ENCODE peak calls at places on chromosomes 5 and 9, in six cellular contexts. N is H7, F is body of pancreas, X is aorta, L is adrenal gland, G is Panc1. D is an unnamed sample.
A peak's percentile ranks its signal among the peaks of the same experiment; 100 is the strongest.

GRCh38 chr5:170430871-170431437 is 41.8 kb upstream of the KCNMB1 start:
- DNase-seq in N (no peak), F (no peak), X (no peak), L (no peak), G (no peak), D (no peak)

GRCh38 chr9:90003046-90003355 is 398.2 kb downstream of the GADD45G start:
- DNase-seq in N (no peak), F (peak; percentile 43), X (no peak), L (peak; percentile 62), G (no peak), D (no peak)

GRCh38 chr5:138372653-138373052 is 20.2 kb downstream of the KDM3B start:
- DNase-seq in N (no peak), F (no peak), X (no peak), L (no peak), G (no peak), D (no peak)

GRCh38 chr9:127130661-127131538 is 8.5 kb upstream of the ANGPTL2 start:
- DNase-seq in N (no peak), F (peak; percentile 56), X (no peak), L (no peak), G (no peak), D (peak; percentile 74)

GRCh38 chr5:6183391-6184390 is 194.7 kb downstream of the MED10 start:
- DNase-seq in N (no peak), F (no peak), X (no peak), L (no peak), G (no peak), D (no peak)

GRCh38 chr9:88197781-88198345 is 59.6 kb upstream of the SPATA31C2 start:
- DNase-seq in N (no peak), F (no peak), X (no peak), L (no peak), G (peak; percentile 51), D (no peak)

GRCh38 chr5:10253390-10253789 is 3.3 kb downstream of the CCT5 start:
- DNase-seq in N (no peak), F (no peak), X (no peak), L (no peak), G (no peak), D (no peak)

GRCh38 chr5:153672347-153673090 is 182.0 kb downstream of the GRIA1 start:
- DNase-seq in N (no peak), F (no peak), X (no peak), L (peak; percentile 51), G (no peak), D (no peak)

GRCh38 chr9:109448223-109448622 is 49.9 kb downstream of the PTPN3 start:
- DNase-seq in N (no peak), F (no peak), X (no peak), L (no peak), G (no peak), D (no peak)

GRCh38 chr5:143262393-143263174 is 140.9 kb downstream of the NR3C1 start:
- DNase-seq in N (no peak), F (no peak), X (no peak), L (no peak), G (no peak), D (no peak)

GRCh38 chr9:113056191-113057106 is at the start of gene ZFP37:
- DNase-seq in N (peak; percentile 93), F (peak; percentile 95), X (peak; percentile 97), L (peak; percentile 92), G (peak; percentile 48), D (peak; percentile 95)

DNA sequence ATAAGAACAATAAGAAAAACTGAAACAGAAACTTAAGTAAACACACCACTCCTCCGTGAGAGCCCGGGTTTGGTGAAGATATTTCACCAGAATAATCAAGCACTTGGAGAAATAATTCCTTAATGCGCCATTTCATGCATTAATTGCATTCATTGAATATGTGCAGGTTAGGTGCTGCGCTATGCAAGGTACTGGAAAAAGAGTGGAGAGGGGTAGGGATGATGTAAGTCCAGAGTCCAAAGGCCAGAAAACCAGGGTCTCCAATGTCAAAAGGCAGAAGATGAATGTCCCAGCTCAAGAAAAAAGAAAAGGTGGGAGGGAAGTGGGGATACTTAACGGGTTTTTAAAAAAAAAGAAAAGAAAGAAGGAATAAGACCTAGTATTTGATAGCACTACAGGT is 669 bp upstream of the ZFP37 start:
- DNase-seq in N (peak; percentile 2), F (no peak), X (no peak), L (no peak), G (no peak), D (no peak)
- H3K4me3 ChIP-seq in N (no peak overlapping the region), F (peak overlapping the region; percentile 46), X (peak overlapping the region; percentile 88), L (no peak overlapping the region), G (peak overlapping the region; percentile 68), D (peak overlapping the region; percentile 81)

DNA sequence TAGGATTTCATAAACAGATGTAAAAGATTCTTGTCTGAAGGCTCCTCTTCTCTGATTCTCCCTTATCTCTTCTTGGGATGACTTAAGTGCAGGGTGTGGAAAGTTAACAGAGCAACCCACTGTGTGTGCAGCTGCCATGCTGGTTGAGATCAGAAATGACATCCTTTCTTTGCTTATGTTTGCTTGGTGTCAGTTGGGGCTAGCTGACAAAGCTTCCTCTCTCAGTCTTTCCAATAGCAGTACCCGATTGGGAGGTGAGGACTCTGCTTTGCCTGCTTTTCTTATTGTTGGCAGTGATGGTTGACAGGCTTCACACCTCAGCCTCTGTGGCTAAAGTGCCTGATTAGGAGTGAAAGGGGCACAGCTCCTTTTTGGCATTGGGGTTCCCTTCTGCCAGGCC is 26.5 kb downstream of the OGN start:
- DNase-seq in N (no peak), F (no peak), X (no peak), L (no peak), G (no peak), D (no peak)
- H3K36me3 ChIP-seq in N (no peaks in the 10 kb centered on the region), F (no peaks in the 10 kb centered on the region), X (no peaks in the 10 kb centered on the region), L (no peaks in the 10 kb centered on the region), G (no peaks in the 10 kb centered on the region), D (peaks cover 4% of the 10 kb centered on the region)

GRCh38 chr9:112041536-112042243 is 133.4 kb downstream of the SUSD1 start:
- DNase-seq in N (peak; percentile 31), F (peak; percentile 29), X (no peak), L (no peak), G (peak; percentile 94), D (no peak)

GRCh38 chr9:112037281-112038016 is 137.6 kb downstream of the SUSD1 start:
- DNase-seq in N (no peak), F (no peak), X (no peak), L (no peak), G (no peak), D (no peak)

GRCh38 chr9:112035166-112035816 is 138.7 kb downstream of the UGCG start:
- DNase-seq in N (no peak), F (no peak), X (no peak), L (no peak), G (no peak), D (no peak)

GRCh38 chr9:112041199-112041535 is 133.9 kb downstream of the SUSD1 start:
- DNase-seq in N (no peak), F (no peak), X (no peak), L (no peak), G (no peak), D (no peak)

DNA sequence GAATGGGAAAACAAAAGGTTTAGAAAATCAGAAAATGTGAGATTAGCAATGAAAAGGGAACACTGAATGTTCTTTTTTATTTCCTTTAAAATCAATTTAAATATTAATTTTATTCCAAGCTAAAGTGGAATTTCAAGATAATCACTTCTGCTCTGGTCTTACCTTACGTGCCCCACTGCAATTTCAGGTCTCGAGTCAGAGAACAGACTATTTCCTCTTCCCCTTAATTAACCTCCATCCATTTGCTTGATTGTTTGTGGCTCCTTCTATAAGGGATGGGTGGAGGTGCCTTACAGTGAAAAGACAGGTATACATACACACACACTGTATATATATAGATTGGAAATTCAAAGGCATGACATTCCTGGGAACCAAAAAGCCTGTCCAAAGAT is 137.1 kb downstream of the SUSD1 start:
- DNase-seq in N (no peak), F (no peak), X (no peak), L (no peak), G (no peak), D (no peak)
- H3K4me3 ChIP-seq in N (no peak overlapping the region), F (no peak overlapping the region), X (no peak overlapping the region), L (no peak overlapping the region), G (no peak overlapping the region), D (no peak overlapping the region)

DNA sequence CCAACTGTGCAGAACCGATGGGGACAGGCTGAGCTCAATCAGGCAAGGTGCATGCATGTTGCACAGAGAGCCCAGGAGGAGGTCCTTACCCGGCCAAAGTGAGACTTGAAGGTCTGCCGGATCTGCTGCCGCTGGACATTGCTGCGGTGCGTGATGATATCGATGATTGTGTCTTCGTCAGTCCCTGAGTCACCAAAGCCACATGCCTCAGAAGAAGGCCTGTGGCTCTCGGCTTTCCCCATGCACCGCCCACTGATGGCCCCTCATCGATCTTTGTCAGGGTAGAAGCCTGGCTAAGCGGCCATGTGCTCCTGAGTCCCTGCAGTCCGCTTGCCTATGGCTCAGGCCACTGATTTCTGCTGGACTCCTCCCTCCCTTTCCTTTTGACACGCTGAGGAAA is 34.8 kb downstream of the ANXA6 start:
- DNase-seq in N (no peak), F (no peak), X (no peak), L (no peak), G (no peak), D (no peak)
- H3K36me3 ChIP-seq in N (peaks cover 27% of the 10 kb centered on the region), F (no peaks in the 10 kb centered on the region), X (no peaks in the 10 kb centered on the region), L (no peaks in the 10 kb centered on the region), G (no peaks in the 10 kb centered on the region), D (peaks cover 9% of the 10 kb centered on the region)

GRCh38 chr5:74971947-74972460 is 80.4 kb downstream of the GCNT4 start:
- DNase-seq in N (no peak), F (no peak), X (no peak), L (no peak), G (no peak), D (no peak)

GRCh38 chr5:74977475-74977874 is 74.9 kb downstream of the GCNT4 start:
- DNase-seq in N (no peak), F (no peak), X (no peak), L (no peak), G (no peak), D (no peak)

GRCh38 chr5:74975582-74975981 is 76.8 kb downstream of the GCNT4 start:
- DNase-seq in N (no peak), F (no peak), X (no peak), L (no peak), G (no peak), D (no peak)

GRCh38 chr5:74973694-74974093 is 78.7 kb downstream of the GCNT4 start:
- DNase-seq in N (peak; percentile 4), F (no peak), X (no peak), L (no peak), G (no peak), D (no peak)

GRCh38 chr5:74974451-74975089 is 77.8 kb downstream of the GCNT4 start:
- DNase-seq in N (no peak), F (no peak), X (no peak), L (no peak), G (no peak), D (no peak)
- H3K4me3 ChIP-seq in N (no peak overlapping the region), F (no peak overlapping the region), X (no peak overlapping the region), L (no peak overlapping the region), G (no peak overlapping the region), D (no peak overlapping the region)

GRCh38 chr5:113562828-113563400 is 49.4 kb downstream of the YTHDC2 start:
- DNase-seq in N (no peak), F (no peak), X (no peak), L (no peak), G (no peak), D (no peak)
- H3K36me3 ChIP-seq in N (peaks cover 3% of the 10 kb centered on the region), F (no peaks in the 10 kb centered on the region), X (no peaks in the 10 kb centered on the region), L (no peaks in the 10 kb centered on the region), G (peaks cover 16% of the 10 kb centered on the region), D (peaks cover 13% of the 10 kb centered on the region)

D was measured in WERI-Rb-1.